ENCODE peak calls at places on chromosomes 2 and 18, in six cellular contexts. One of them, this sample, is unnamed.

GRCh38 chr2:7620255-7620654 is 703.0 kb downstream of the RNF144A start:
- DNase-seq in PC-3: peak; percentile 80
- DNase-seq in thoracic aorta: no peak
- DNase-seq in fibroblast of pulmonary artery: no peak
- DNase-seq in BJ: no peak
- DNase-seq in Peyer's patch: no peak
- DNase-seq in this sample: no peak

GRCh38 chr2:179909845-179910734 is 48.7 kb upstream of the ZNF385B start:
- DNase-seq in PC-3: no peak
- DNase-seq in fibroblast of pulmonary artery: no peak
- DNase-seq in BJ: no peak
- DNase-seq in thoracic aorta: no peak
- DNase-seq in Peyer's patch: no peak
- DNase-seq in this sample: no peak

GRCh38 chr2:7356909-7357584 is 439.8 kb downstream of the RNF144A start:
- DNase-seq in thoracic aorta: no peak
- DNase-seq in fibroblast of pulmonary artery: no peak
- DNase-seq in PC-3: no peak
- DNase-seq in BJ: no peak
- DNase-seq in Peyer's patch: no peak
- DNase-seq in this sample: no peak

GRCh38 chr2:27152796-27153464 is 4.1 kb downstream of the TCF23 start:
- DNase-seq in fibroblast of pulmonary artery: no peak
- DNase-seq in BJ: no peak
- DNase-seq in PC-3: peak; percentile 11
- DNase-seq in Peyer's patch: no peak
- DNase-seq in thoracic aorta: no peak
- DNase-seq in this sample: no peak

GRCh38 chr2:225820828-225821227 is 421.3 kb downstream of the NYAP2 start:
- DNase-seq in BJ: no peak
- DNase-seq in PC-3: no peak
- DNase-seq in fibroblast of pulmonary artery: no peak
- DNase-seq in thoracic aorta: no peak
- DNase-seq in Peyer's patch: no peak
- DNase-seq in this sample: no peak

GRCh38 chr2:67600946-67601345 is 203.8 kb downstream of the ETAA1 start:
- DNase-seq in PC-3: peak; percentile 68
- DNase-seq in thoracic aorta: no peak
- DNase-seq in Peyer's patch: no peak
- DNase-seq in fibroblast of pulmonary artery: peak; percentile 88
- DNase-seq in BJ: no peak
- DNase-seq in this sample: no peak

GRCh38 chr2:159003555-159003954 is 35.1 kb downstream of the TANC1 start:
- DNase-seq in thoracic aorta: no peak
- DNase-seq in PC-3: no peak
- DNase-seq in BJ: no peak
- DNase-seq in Peyer's patch: no peak
- DNase-seq in fibroblast of pulmonary artery: no peak
- DNase-seq in this sample: no peak

GRCh38 chr18:58067611-58068010 is 23.6 kb downstream of the NEDD4L start:
- DNase-seq in PC-3: peak; percentile 19
- DNase-seq in BJ: no peak
- DNase-seq in Peyer's patch: no peak
- DNase-seq in thoracic aorta: no peak
- DNase-seq in fibroblast of pulmonary artery: no peak
- DNase-seq in this sample: no peak

GRCh38 chr2:49931243-49931642 is 776.9 kb upstream of the FSHR start:
- DNase-seq in fibroblast of pulmonary artery: no peak
- DNase-seq in Peyer's patch: no peak
- DNase-seq in thoracic aorta: no peak
- DNase-seq in BJ: no peak
- DNase-seq in PC-3: no peak
- DNase-seq in this sample: no peak

GRCh38 chr2:66032376-66032775 is 402.5 kb upstream of the MEIS1 start:
- DNase-seq in Peyer's patch: no peak
- DNase-seq in BJ: no peak
- DNase-seq in fibroblast of pulmonary artery: no peak
- DNase-seq in thoracic aorta: no peak
- DNase-seq in PC-3: no peak
- DNase-seq in this sample: no peak

GRCh38 chr2:46548521-46549144 is 69.3 kb downstream of the TMEM247 start:
- DNase-seq in thoracic aorta: no peak
- DNase-seq in BJ: no peak
- DNase-seq in PC-3: no peak
- DNase-seq in Peyer's patch: no peak
- DNase-seq in fibroblast of pulmonary artery: no peak
- DNase-seq in this sample: no peak

GRCh38 chr2:179712825-179713224 is 148.6 kb downstream of the ZNF385B start:
- DNase-seq in thoracic aorta: no peak
- DNase-seq in Peyer's patch: no peak
- DNase-seq in PC-3: no peak
- DNase-seq in BJ: no peak
- DNase-seq in fibroblast of pulmonary artery: no peak
- DNase-seq in this sample: no peak

GRCh38 chr2:56382466-56382865 is 198.7 kb downstream of the CCDC85A start:
- DNase-seq in thoracic aorta: no peak
- DNase-seq in PC-3: no peak
- DNase-seq in Peyer's patch: no peak
- DNase-seq in fibroblast of pulmonary artery: no peak
- DNase-seq in BJ: no peak
- DNase-seq in this sample: no peak

GRCh38 chr2:27261241-27261925 is 1.5 kb downstream of the SLC30A3 start:
- DNase-seq in Peyer's patch: no peak
- DNase-seq in PC-3: no peak
- DNase-seq in fibroblast of pulmonary artery: no peak
- DNase-seq in BJ: no peak
- DNase-seq in thoracic aorta: no peak
- DNase-seq in this sample: no peak

GRCh38 chr18:78683191-78684010 is 296.2 kb upstream of the SALL3 start:
- DNase-seq in fibroblast of pulmonary artery: no peak
- DNase-seq in PC-3: no peak
- DNase-seq in Peyer's patch: no peak
- DNase-seq in thoracic aorta: no peak
- DNase-seq in BJ: no peak
- DNase-seq in this sample: no peak

GRCh38 chr2:231597014-231597611 is 4.4 kb downstream of the TEX44 start:
- DNase-seq in thoracic aorta: peak; percentile 26
- DNase-seq in Peyer's patch: no peak
- DNase-seq in PC-3: no peak
- DNase-seq in BJ: peak; percentile 23
- DNase-seq in fibroblast of pulmonary artery: peak; percentile 62
- DNase-seq in this sample: peak; percentile 86

GRCh38 chr2:76506538-76506937 is 795.8 kb upstream of the GCFC2 start:
- DNase-seq in PC-3: peak; percentile 12
- DNase-seq in fibroblast of pulmonary artery: no peak
- DNase-seq in BJ: no peak
- DNase-seq in thoracic aorta: no peak
- DNase-seq in Peyer's patch: no peak
- DNase-seq in this sample: no peak

DNA sequence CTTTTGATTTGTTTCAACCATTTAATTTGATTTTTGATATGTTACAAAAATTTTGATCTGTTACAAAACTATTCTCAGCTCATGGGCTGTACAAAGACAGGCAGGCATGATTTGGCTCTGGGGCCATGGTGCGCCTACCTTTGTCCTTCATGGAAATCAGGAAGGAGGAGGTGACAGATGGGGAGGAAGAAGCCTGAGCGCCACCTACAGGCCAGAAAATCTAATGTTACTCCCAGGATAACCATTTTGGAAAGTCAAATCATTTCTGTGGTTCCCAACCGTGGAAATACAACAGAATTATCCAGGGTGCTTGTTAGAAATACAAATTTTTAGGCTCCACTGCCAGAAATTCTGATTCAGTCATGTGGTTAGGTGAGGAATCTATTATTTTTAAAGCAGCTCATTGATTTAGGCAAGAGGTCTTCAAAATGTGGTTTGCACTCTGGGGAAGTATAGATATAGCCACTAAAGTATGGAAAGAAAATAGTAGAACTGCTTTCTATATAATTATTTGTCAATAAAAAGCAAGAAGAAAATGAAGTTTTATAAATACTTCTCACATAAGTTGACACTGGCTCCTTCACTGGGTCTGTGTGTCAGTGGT is 93.9 kb downstream of the EVA1A start:
- DNase-seq in thoracic aorta: no peak
- DNase-seq in fibroblast of pulmonary artery: peak; percentile 39
- DNase-seq in PC-3: peak; percentile 65
- DNase-seq in BJ: no peak
- DNase-seq in Peyer's patch: no peak
- DNase-seq in this sample: no peak
- TF ChIP-seq CTCF in thoracic aorta: no peak
- TF ChIP-seq CTCF in fibroblast of pulmonary artery: peak; percentile 66
- TF ChIP-seq CTCF in PC-3: peak; percentile 81
- TF ChIP-seq CTCF in BJ: peak; percentile 57
- TF ChIP-seq CTCF in Peyer's patch: no peak
- TF ChIP-seq CTCF in this sample: peak; percentile 68

GRCh38 chr2:31675485-31675901 is 94.8 kb upstream of the SRD5A2 start:
- DNase-seq in fibroblast of pulmonary artery: no peak
- DNase-seq in BJ: no peak
- DNase-seq in PC-3: peak; percentile 47
- DNase-seq in Peyer's patch: no peak
- DNase-seq in thoracic aorta: no peak
- DNase-seq in this sample: no peak
- TF ChIP-seq CTCF in fibroblast of pulmonary artery: no peak
- TF ChIP-seq CTCF in BJ: no peak
- TF ChIP-seq CTCF in PC-3: peak; percentile 51
- TF ChIP-seq CTCF in Peyer's patch: no peak
- TF ChIP-seq CTCF in thoracic aorta: no peak
- TF ChIP-seq CTCF in this sample: no peak

DNA sequence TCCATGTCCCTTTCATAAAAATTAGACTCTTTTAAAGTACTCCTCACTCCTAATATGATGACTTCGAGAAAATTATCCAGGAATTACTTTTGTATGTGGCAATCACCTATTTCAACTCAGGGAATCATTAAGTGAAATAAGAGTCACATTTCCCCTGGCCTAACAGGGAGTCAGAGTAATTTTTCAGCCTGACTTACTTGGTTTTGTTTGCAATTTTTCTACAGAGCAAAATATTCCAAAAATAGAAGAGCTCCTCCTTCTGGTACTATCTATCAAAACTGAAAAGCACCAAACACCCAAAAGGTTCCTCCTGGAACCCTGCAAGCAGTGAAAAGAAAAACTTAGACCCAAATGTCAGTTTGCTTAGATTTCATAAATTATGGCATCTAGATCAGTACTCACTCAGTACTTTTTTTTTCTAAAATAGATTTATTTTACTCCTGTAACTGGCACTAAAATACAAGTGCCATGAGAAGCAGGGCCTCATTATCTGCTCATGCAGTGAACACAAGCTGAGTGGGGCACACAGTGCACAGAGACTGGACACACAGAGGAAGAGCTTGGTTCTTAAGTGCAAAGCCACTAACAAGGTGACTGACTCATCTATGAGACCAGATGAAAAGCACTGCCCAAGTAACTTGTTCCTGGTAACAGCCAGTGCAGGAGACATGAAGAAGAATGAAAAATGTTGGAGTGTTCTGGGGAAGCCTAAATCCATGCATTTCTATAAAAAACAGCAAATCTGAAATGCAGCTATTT is 28.7 kb downstream of the ACAA2 start:
- DNase-seq in fibroblast of pulmonary artery: peak; percentile 64
- DNase-seq in BJ: no peak
- DNase-seq in thoracic aorta: no peak
- DNase-seq in Peyer's patch: no peak
- DNase-seq in PC-3: peak; percentile 23
- DNase-seq in this sample: no peak
- TF ChIP-seq CTCF in fibroblast of pulmonary artery: peak; percentile 44
- TF ChIP-seq CTCF in BJ: peak; percentile 26
- TF ChIP-seq CTCF in thoracic aorta: no peak
- TF ChIP-seq CTCF in Peyer's patch: no peak
- TF ChIP-seq CTCF in PC-3: peak; percentile 39
- TF ChIP-seq CTCF in this sample: no peak

DNA sequence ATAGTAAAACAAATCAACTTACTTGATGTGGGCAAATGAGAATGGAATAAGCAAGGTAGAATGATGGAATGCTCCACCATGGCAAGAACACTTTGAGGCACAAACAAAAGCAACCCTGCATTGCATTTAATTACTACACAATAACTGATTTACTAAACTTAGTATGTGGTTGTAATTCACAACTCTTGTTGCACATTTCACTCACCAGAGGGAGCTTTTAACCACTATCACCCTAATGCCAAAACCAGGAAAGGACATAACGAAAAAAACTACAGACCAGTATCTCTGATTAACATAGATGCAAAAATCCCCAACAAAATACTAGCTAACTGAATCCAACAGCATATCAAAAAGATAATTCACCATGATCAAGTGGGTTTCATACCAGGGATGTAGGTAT is 659.8 kb downstream of the CPS1 start:
- DNase-seq in fibroblast of pulmonary artery: peak; percentile 32
- DNase-seq in PC-3: peak; percentile 54
- DNase-seq in thoracic aorta: no peak
- DNase-seq in Peyer's patch: no peak
- DNase-seq in BJ: no peak
- DNase-seq in this sample: no peak
- TF ChIP-seq CTCF in fibroblast of pulmonary artery: peak; percentile 33
- TF ChIP-seq CTCF in PC-3: peak; percentile 68
- TF ChIP-seq CTCF in thoracic aorta: no peak
- TF ChIP-seq CTCF in Peyer's patch: no peak
- TF ChIP-seq CTCF in BJ: no peak
- TF ChIP-seq CTCF in this sample: no peak

GRCh38 chr2:106108351-106108750 is 85.8 kb downstream of the UXS1 start:
- DNase-seq in thoracic aorta: no peak
- DNase-seq in fibroblast of pulmonary artery: peak; percentile 64
- DNase-seq in BJ: no peak
- DNase-seq in PC-3: peak; percentile 43
- DNase-seq in Peyer's patch: no peak
- DNase-seq in this sample: no peak
- TF ChIP-seq CTCF in thoracic aorta: no peak
- TF ChIP-seq CTCF in fibroblast of pulmonary artery: peak; percentile 54
- TF ChIP-seq CTCF in BJ: peak; percentile 57
- TF ChIP-seq CTCF in PC-3: peak; percentile 55
- TF ChIP-seq CTCF in Peyer's patch: no peak
- TF ChIP-seq CTCF in this sample: no peak

GRCh38 chr2:12173271-12173942 is 427.0 kb downstream of the LPIN1 start:
- DNase-seq in thoracic aorta: no peak
- DNase-seq in PC-3: peak; percentile 33
- DNase-seq in fibroblast of pulmonary artery: peak; percentile 33
- DNase-seq in Peyer's patch: no peak
- DNase-seq in BJ: no peak
- DNase-seq in this sample: no peak
- TF ChIP-seq CTCF in thoracic aorta: no peak
- TF ChIP-seq CTCF in PC-3: peak; percentile 51
- TF ChIP-seq CTCF in fibroblast of pulmonary artery: peak; percentile 49
- TF ChIP-seq CTCF in Peyer's patch: no peak
- TF ChIP-seq CTCF in BJ: peak; percentile 44
- TF ChIP-seq CTCF in this sample: peak; percentile 13